ENCODE peak calls at places on chromosomes 5 and 9, in eight cellular contexts. One of them, this sample, is unnamed.
A peak's percentile ranks its signal among the peaks of the same experiment; 100 is the strongest.

GRCh38 chr5:90894866-90895420 is 336.3 kb downstream of the ADGRV1 start:
- DNase-seq in hepatocyte: no peak
- DNase-seq in OCI-LY7: no peak
- DNase-seq in GM23248: no peak
- DNase-seq in HCT116: no peak
- DNase-seq in SK-N-SH: no peak
- DNase-seq in PC-3: no peak
- DNase-seq in MM.1S: no peak
- DNase-seq in this sample: no peak

GRCh38 chr9:101047848-101048402 is 19.4 kb downstream of the PLPPR1 start:
- DNase-seq in HCT116: no peak
- DNase-seq in PC-3: peak; percentile 1
- DNase-seq in hepatocyte: no peak
- DNase-seq in MM.1S: peak; percentile 65
- DNase-seq in GM23248: peak; percentile 7
- DNase-seq in SK-N-SH: no peak
- DNase-seq in OCI-LY7: no peak
- DNase-seq in this sample: no peak

GRCh38 chr5:13331585-13331984 is 612.9 kb downstream of the DNAH5 start:
- DNase-seq in MM.1S: no peak
- DNase-seq in OCI-LY7: no peak
- DNase-seq in HCT116: no peak
- DNase-seq in PC-3: no peak
- DNase-seq in SK-N-SH: no peak
- DNase-seq in hepatocyte: no peak
- DNase-seq in GM23248: no peak
- DNase-seq in this sample: no peak

GRCh38 chr5:140925806-140926205 is 293 bp upstream of the PCDHAC1 start:
- DNase-seq in HCT116: no peak
- DNase-seq in PC-3: peak; percentile 3
- DNase-seq in SK-N-SH: no peak
- DNase-seq in OCI-LY7: no peak
- DNase-seq in MM.1S: no peak
- DNase-seq in hepatocyte: no peak
- DNase-seq in GM23248: no peak
- DNase-seq in this sample: no peak

GRCh38 chr9:97570899-97571298 is 62.3 kb downstream of the TSTD2 start:
- DNase-seq in PC-3: no peak
- DNase-seq in SK-N-SH: no peak
- DNase-seq in hepatocyte: no peak
- DNase-seq in HCT116: no peak
- DNase-seq in MM.1S: no peak
- DNase-seq in GM23248: no peak
- DNase-seq in OCI-LY7: no peak
- DNase-seq in this sample: no peak

GRCh38 chr9:96553070-96553469 is 66.6 kb downstream of the CDC14B start:
- DNase-seq in GM23248: peak; percentile 94
- DNase-seq in OCI-LY7: no peak
- DNase-seq in MM.1S: no peak
- DNase-seq in SK-N-SH: no peak
- DNase-seq in HCT116: no peak
- DNase-seq in hepatocyte: peak; percentile 41
- DNase-seq in PC-3: peak; percentile 80
- DNase-seq in this sample: no peak

GRCh38 chr5:32055891-32056866 is 117.9 kb downstream of the GOLPH3 start:
- DNase-seq in MM.1S: no peak
- DNase-seq in HCT116: no peak
- DNase-seq in SK-N-SH: no peak
- DNase-seq in GM23248: no peak
- DNase-seq in PC-3: peak; percentile 68
- DNase-seq in hepatocyte: no peak
- DNase-seq in OCI-LY7: no peak
- DNase-seq in this sample: no peak

GRCh38 chr9:86829496-86830046 is 117.7 kb downstream of the GAS1 start:
- DNase-seq in hepatocyte: no peak
- DNase-seq in OCI-LY7: no peak
- DNase-seq in MM.1S: no peak
- DNase-seq in GM23248: peak; percentile 24
- DNase-seq in SK-N-SH: no peak
- DNase-seq in HCT116: no peak
- DNase-seq in PC-3: no peak
- DNase-seq in this sample: no peak

GRCh38 chr9:68455436-68455835 is 85.2 kb downstream of the TMEM252 start:
- DNase-seq in hepatocyte: no peak
- DNase-seq in GM23248: no peak
- DNase-seq in SK-N-SH: no peak
- DNase-seq in HCT116: no peak
- DNase-seq in OCI-LY7: no peak
- DNase-seq in PC-3: no peak
- DNase-seq in MM.1S: no peak
- DNase-seq in this sample: no peak

GRCh38 chr9:114721491-114722362 is 39.7 kb upstream of the TEX48 start:
- DNase-seq in SK-N-SH: no peak
- DNase-seq in OCI-LY7: no peak
- DNase-seq in MM.1S: no peak
- DNase-seq in GM23248: peak; percentile 82
- DNase-seq in PC-3: peak; percentile 70
- DNase-seq in HCT116: no peak
- DNase-seq in hepatocyte: peak; percentile 85
- DNase-seq in this sample: peak; percentile 70

GRCh38 chr9:87770616-87771015 is 44.7 kb downstream of the CTSL start:
- DNase-seq in HCT116: no peak
- DNase-seq in PC-3: no peak
- DNase-seq in hepatocyte: no peak
- DNase-seq in MM.1S: no peak
- DNase-seq in SK-N-SH: no peak
- DNase-seq in OCI-LY7: no peak
- DNase-seq in GM23248: no peak
- DNase-seq in this sample: no peak

GRCh38 chr5:137176609-137177008 is 322.5 kb downstream of the SPOCK1 start:
- DNase-seq in HCT116: no peak
- DNase-seq in hepatocyte: no peak
- DNase-seq in PC-3: no peak
- DNase-seq in SK-N-SH: no peak
- DNase-seq in GM23248: no peak
- DNase-seq in OCI-LY7: no peak
- DNase-seq in MM.1S: no peak
- DNase-seq in this sample: no peak

GRCh38 chr9:20753761-20754160 is 69.7 kb downstream of the FOCAD start:
- DNase-seq in OCI-LY7: no peak
- DNase-seq in MM.1S: no peak
- DNase-seq in GM23248: peak; percentile 58
- DNase-seq in SK-N-SH: no peak
- DNase-seq in HCT116: no peak
- DNase-seq in PC-3: peak; percentile 78
- DNase-seq in hepatocyte: no peak
- DNase-seq in this sample: no peak

DNA sequence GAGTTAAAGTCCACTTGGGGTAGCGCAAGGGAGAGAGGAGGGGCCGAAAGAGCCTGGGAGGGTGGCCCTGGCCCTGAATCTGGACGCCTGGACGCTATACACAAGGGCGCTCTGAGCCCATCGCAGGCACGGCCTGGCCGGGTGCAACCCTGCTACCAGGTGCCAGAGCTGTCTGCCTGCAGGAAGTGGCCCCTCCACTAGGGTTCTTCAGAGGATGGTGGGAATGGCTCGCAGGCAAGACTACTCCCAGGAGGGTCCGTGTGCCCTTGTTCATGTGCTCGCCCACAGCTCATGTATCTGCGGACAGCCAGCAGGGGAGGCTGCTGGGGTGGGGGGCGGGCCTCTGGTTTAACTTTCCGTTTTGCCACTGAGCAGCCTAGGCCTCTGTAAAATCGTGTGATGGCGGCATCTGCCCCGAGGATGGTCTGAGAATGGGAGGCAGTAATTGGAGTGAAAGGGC is 1.4 kb upstream of the NKD2 start:
- DNase-seq in GM23248: no peak
- DNase-seq in SK-N-SH: no peak
- DNase-seq in MM.1S: no peak
- DNase-seq in HCT116: no peak
- DNase-seq in OCI-LY7: no peak
- DNase-seq in hepatocyte: no peak
- DNase-seq in PC-3: no peak
- DNase-seq in this sample: no peak
- TF ChIP-seq EZH2phosphoT487 in GM23248: no peak
- TF ChIP-seq EZH2phosphoT487 in SK-N-SH: no peak
- TF ChIP-seq EZH2phosphoT487 in MM.1S: no peak
- TF ChIP-seq EZH2phosphoT487 in HCT116: no peak
- TF ChIP-seq EZH2phosphoT487 in OCI-LY7: no peak
- TF ChIP-seq EZH2phosphoT487 in hepatocyte: no peak
- TF ChIP-seq EZH2phosphoT487 in PC-3: no peak
- TF ChIP-seq EZH2phosphoT487 in this sample: no peak

GRCh38 chr5:77641397-77641943 is 3.0 kb upstream of the OTP start:
- DNase-seq in OCI-LY7: no peak
- DNase-seq in HCT116: no peak
- DNase-seq in PC-3: no peak
- DNase-seq in SK-N-SH: peak; percentile 40
- DNase-seq in hepatocyte: no peak
- DNase-seq in GM23248: no peak
- DNase-seq in MM.1S: no peak
- DNase-seq in this sample: peak; percentile 64

GRCh38 chr5:77641963-77642589 is 3.6 kb upstream of the OTP start:
- DNase-seq in HCT116: no peak
- DNase-seq in SK-N-SH: peak; percentile 27
- DNase-seq in OCI-LY7: no peak
- DNase-seq in GM23248: no peak
- DNase-seq in PC-3: no peak
- DNase-seq in MM.1S: no peak
- DNase-seq in hepatocyte: no peak
- DNase-seq in this sample: peak; percentile 48

GRCh38 chr5:77638763-77639451 is 394 bp upstream of the OTP start:
- DNase-seq in SK-N-SH: peak; percentile 78
- DNase-seq in HCT116: no peak
- DNase-seq in PC-3: no peak
- DNase-seq in hepatocyte: peak; percentile 52
- DNase-seq in MM.1S: no peak
- DNase-seq in OCI-LY7: no peak
- DNase-seq in GM23248: peak; percentile 35
- DNase-seq in this sample: peak; percentile 95

GRCh38 chr5:77639624-77640023 is 1.1 kb upstream of the OTP start:
- DNase-seq in MM.1S: no peak
- DNase-seq in HCT116: no peak
- DNase-seq in GM23248: no peak
- DNase-seq in hepatocyte: no peak
- DNase-seq in OCI-LY7: no peak
- DNase-seq in PC-3: no peak
- DNase-seq in SK-N-SH: no peak
- DNase-seq in this sample: no peak

DNA sequence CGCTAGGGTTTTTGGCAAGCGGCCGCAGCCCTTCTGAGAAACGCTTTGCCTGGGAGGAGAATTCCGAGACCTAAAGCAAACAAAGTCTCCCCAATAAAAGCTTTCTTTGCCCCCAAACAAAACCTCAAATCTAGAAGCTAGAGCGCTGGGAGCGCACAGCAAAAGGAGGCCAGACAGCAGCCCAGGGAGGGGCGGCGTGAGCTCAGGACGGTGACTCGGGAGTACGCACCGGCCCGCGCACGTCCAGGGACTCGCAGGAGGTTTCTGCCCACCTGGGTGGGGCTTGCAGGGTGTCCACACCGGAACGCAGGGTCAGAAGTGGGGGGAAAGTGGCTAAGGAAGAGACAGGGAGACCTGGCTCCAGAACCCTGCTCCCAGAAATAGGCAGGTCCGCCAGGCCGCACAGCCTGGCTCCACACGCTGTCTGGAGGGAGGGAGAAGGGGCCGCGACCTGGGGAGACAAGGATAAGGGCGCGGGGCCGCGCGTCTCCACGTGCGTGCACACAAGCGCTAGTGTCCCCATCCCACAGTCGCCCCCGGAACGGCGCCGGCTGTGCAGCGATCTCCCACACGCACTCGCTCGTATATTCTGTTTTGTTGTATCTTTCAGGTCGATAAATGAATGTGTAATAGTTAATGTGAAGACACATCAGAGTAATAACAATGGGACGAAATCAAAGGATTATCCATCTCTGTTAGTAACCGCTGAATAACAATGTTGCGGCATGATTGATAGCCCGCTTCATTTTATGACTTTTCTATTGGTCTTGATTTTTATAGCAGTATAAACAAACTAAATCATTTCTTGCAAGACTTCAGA is 2.3 kb upstream of the OTP start:
- DNase-seq in MM.1S: no peak
- DNase-seq in hepatocyte: no peak
- DNase-seq in PC-3: no peak
- DNase-seq in HCT116: no peak
- DNase-seq in OCI-LY7: no peak
- DNase-seq in GM23248: no peak
- DNase-seq in SK-N-SH: peak; percentile 59
- DNase-seq in this sample: peak; percentile 64
- TF ChIP-seq EZH2phosphoT487 in MM.1S: no peak
- TF ChIP-seq EZH2phosphoT487 in hepatocyte: peak; percentile 75
- TF ChIP-seq EZH2phosphoT487 in PC-3: no peak
- TF ChIP-seq EZH2phosphoT487 in HCT116: no peak
- TF ChIP-seq EZH2phosphoT487 in OCI-LY7: no peak
- TF ChIP-seq EZH2phosphoT487 in GM23248: no peak
- TF ChIP-seq EZH2phosphoT487 in SK-N-SH: peak; percentile 79
- TF ChIP-seq EZH2phosphoT487 in this sample: peak; percentile 88

GRCh38 chr9:124574944-124575343 is 67.7 kb upstream of the NR5A1 start:
- DNase-seq in SK-N-SH: no peak
- DNase-seq in GM23248: peak; percentile 95
- DNase-seq in PC-3: peak; percentile 80
- DNase-seq in HCT116: peak; percentile 98
- DNase-seq in hepatocyte: peak; percentile 66
- DNase-seq in MM.1S: no peak
- DNase-seq in OCI-LY7: no peak
- DNase-seq in this sample: no peak
- TF ChIP-seq EZH2phosphoT487 in SK-N-SH: no peak
- TF ChIP-seq EZH2phosphoT487 in GM23248: no peak
- TF ChIP-seq EZH2phosphoT487 in PC-3: no peak
- TF ChIP-seq EZH2phosphoT487 in HCT116: no peak
- TF ChIP-seq EZH2phosphoT487 in hepatocyte: no peak
- TF ChIP-seq EZH2phosphoT487 in MM.1S: no peak
- TF ChIP-seq EZH2phosphoT487 in OCI-LY7: no peak
- TF ChIP-seq EZH2phosphoT487 in this sample: no peak

GRCh38 chr5:150783422-150783928 is 4.9 kb downstream of the SMIM3 start:
- DNase-seq in HCT116: peak; percentile 83
- DNase-seq in PC-3: peak; percentile 97
- DNase-seq in OCI-LY7: peak; percentile 7
- DNase-seq in GM23248: peak; percentile 96
- DNase-seq in MM.1S: no peak
- DNase-seq in SK-N-SH: no peak
- DNase-seq in hepatocyte: peak; percentile 82
- DNase-seq in this sample: no peak
- TF ChIP-seq EZH2phosphoT487 in HCT116: no peak
- TF ChIP-seq EZH2phosphoT487 in PC-3: no peak
- TF ChIP-seq EZH2phosphoT487 in OCI-LY7: no peak
- TF ChIP-seq EZH2phosphoT487 in GM23248: peak; percentile 41
- TF ChIP-seq EZH2phosphoT487 in MM.1S: no peak
- TF ChIP-seq EZH2phosphoT487 in SK-N-SH: no peak
- TF ChIP-seq EZH2phosphoT487 in hepatocyte: no peak
- TF ChIP-seq EZH2phosphoT487 in this sample: no peak

DNA sequence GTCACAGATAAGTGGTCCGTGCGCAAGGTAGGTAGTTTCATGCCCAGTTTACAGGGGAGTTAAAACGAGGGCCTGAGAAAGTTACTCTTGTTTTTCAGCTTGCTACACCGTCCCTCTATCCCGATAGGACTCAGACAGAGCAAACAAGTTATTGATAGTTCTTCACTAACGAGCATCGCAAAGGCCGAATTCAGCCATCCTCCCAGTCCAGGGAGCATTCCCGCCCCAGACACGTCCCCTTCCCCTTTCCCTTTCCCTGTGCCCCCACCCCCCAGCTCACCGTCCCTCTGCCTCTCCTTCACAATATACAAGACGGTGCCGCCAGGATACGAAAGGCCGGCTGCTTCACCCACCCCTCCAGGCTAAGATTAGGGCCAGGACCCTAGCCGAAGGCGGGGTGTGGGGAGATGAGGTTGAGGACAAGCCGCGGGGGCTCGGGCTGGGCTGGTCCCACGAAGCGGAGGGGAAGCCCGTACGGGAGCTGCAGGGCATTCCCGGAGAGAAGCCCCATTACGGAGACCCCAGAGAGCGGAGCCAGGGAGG is 599 bp downstream of the KIAA1191 start:
- DNase-seq in HCT116: no peak
- DNase-seq in OCI-LY7: no peak
- DNase-seq in PC-3: peak; percentile 10
- DNase-seq in SK-N-SH: no peak
- DNase-seq in hepatocyte: peak; percentile 28
- DNase-seq in MM.1S: peak; percentile 11
- DNase-seq in GM23248: peak; percentile 52
- DNase-seq in this sample: no peak
- TF ChIP-seq EZH2phosphoT487 in HCT116: no peak
- TF ChIP-seq EZH2phosphoT487 in OCI-LY7: no peak
- TF ChIP-seq EZH2phosphoT487 in PC-3: no peak
- TF ChIP-seq EZH2phosphoT487 in SK-N-SH: no peak
- TF ChIP-seq EZH2phosphoT487 in hepatocyte: no peak
- TF ChIP-seq EZH2phosphoT487 in MM.1S: no peak
- TF ChIP-seq EZH2phosphoT487 in GM23248: no peak
- TF ChIP-seq EZH2phosphoT487 in this sample: no peak

This sample was measured in neural progenitor cell.